ENCODE peak calls at places on chromosomes 4 and X, in seven cellular contexts. U, S, J, H, A, F and B are unnamed samples.

GRCh38 chrX:107729558-107730297 is 45.9 kb downstream of the TSC22D3 start:
- DNase-seq in U (no peak), S (no peak), J (no peak), H (peak; percentile 63), A (no peak), F (no peak), B (no peak)

GRCh38 chr4:845233-845835 is 19.4 kb upstream of the CPLX1 start:
- DNase-seq in U (peak; percentile 86), S (no peak), J (no peak), H (peak; percentile 54), A (peak; percentile 20), F (no peak), B (peak; percentile 8)

GRCh38 chr4:80336582-80336981 is 1.1 kb downstream of the CFAP299 start:
- DNase-seq in U (peak; percentile 52), S (no peak), J (no peak), H (peak; percentile 20), A (no peak), F (no peak), B (peak; percentile 23)

GRCh38 chrX:134186362-134187121 is 50.4 kb upstream of the CCDC160 start:
- DNase-seq in U (no peak), S (no peak), J (no peak), H (no peak), A (no peak), F (no peak), B (no peak)

GRCh38 chrX:25144043-25144940 is 128.5 kb upstream of the ARX start:
- DNase-seq in U (peak; percentile 73), S (peak; percentile 63), J (peak; percentile 48), H (no peak), A (peak; percentile 54), F (peak; percentile 63), B (peak; percentile 18)

GRCh38 chr4:186144180-186144579 is 39.7 kb downstream of the FAM149A start:
- DNase-seq in U (peak; percentile 51), S (no peak), J (no peak), H (no peak), A (no peak), F (no peak), B (no peak)

GRCh38 chr4:185656467-185656890 is 121.2 kb upstream of the PDLIM3 start:
- DNase-seq in U (peak; percentile 20), S (no peak), J (no peak), H (no peak), A (no peak), F (peak; percentile 60), B (peak; percentile 34)

GRCh38 chr4:610411-611261 is 14.7 kb upstream of the PDE6B start:
- DNase-seq in U (peak; percentile 79), S (no peak), J (no peak), H (peak; percentile 70), A (no peak), F (no peak), B (peak; percentile 74)

GRCh38 chr4:105503484-105503883 is 29.6 kb upstream of the PPA2 start:
- DNase-seq in U (no peak), S (no peak), J (no peak), H (no peak), A (no peak), F (no peak), B (no peak)

GRCh38 chrX:132751043-132751690 is 207.3 kb downstream of the HS6ST2 start:
- DNase-seq in U (no peak), S (no peak), J (no peak), H (no peak), A (no peak), F (no peak), B (no peak)
- TF ChIP-seq CTCF in U (no peak), S (no peak), J (no peak), H (no peak), A (no peak), F (no peak), B (no peak)

GRCh38 chr4:114132830-114133229 is 153.4 kb upstream of the ARSJ start:
- DNase-seq in U (no peak), S (no peak), J (no peak), H (no peak), A (no peak), F (no peak), B (no peak)
- TF ChIP-seq CTCF in U (peak; percentile 16), S (no peak), J (peak; percentile 46), H (no peak), A (peak; percentile 9), F (no peak), B (peak; percentile 63)

DNA sequence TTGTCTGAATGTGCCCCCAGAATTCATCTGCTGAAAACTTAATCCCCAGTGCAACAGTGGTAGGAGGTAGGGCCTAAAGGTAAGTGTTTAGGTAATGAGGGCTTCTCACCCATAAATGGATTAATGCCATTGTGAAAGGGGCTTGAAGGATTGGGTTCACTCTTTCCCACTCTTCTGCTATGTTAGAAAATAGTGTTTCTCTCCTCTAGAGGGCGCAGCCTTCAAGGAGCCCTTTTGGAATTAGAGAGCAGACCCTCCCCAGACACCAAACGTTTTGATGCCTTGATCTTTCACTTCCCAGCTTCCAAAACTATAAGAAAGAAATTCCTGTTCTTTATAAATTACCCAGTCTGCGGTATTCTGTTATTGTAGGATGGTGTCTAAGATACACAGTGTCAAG is 706.4 kb downstream of the SMARCA1 start:
- DNase-seq in U (no peak), S (no peak), J (no peak), H (no peak), A (no peak), F (no peak), B (no peak)
- TF ChIP-seq CTCF in U (no peak), S (no peak), J (peak; percentile 61), H (no peak), A (peak; percentile 17), F (no peak), B (peak; percentile 13)

DNA sequence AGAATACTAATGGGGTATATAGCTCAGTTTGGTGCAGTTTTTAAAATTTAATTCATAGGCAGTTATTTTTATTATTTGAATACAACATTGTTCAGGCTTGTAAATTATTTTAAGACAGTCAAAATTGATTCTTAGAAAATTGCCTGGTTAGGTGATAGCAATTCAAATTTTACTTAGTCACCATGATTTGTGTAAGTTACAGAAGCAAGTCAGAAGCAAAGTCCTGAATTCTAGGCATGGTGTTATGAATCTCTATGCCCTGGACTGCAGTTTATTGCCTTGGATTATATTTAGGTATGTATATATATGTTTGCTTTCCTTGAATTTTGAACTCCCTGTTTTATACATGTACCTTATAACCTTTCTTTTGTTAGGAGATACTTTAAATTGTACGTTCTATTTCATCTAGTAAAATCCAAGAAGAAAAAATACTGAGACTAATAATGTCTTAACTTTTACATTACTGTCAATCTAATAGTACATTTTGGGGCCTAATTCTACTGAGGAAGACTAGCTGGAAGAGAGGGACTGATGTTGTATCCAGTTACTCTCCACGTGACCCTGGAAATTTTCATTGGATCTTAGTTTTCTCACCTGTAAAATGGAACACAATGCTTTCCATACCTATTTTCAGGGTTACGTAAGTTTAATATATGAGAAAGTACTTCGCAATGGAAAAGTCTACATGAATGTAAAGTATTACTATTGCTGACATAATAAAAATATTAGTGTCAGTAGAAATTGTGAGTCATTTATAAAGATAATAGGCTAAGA is 25.1 kb downstream of the RAPGEF2 start:
- DNase-seq in U (no peak), S (no peak), J (no peak), H (no peak), A (no peak), F (no peak), B (no peak)
- TF ChIP-seq CTCF in U (no peak), S (no peak), J (no peak), H (no peak), A (no peak), F (no peak), B (no peak)

GRCh38 chr4:183360161-183360919 is 38.1 kb upstream of the CLDN24 start:
- DNase-seq in U (peak; percentile 41), S (peak; percentile 6), J (no peak), H (no peak), A (no peak), F (no peak), B (peak; percentile 40)

GRCh38 chr4:183362036-183362435 is 39.8 kb upstream of the CLDN24 start:
- DNase-seq in U (no peak), S (no peak), J (no peak), H (no peak), A (no peak), F (no peak), B (no peak)

GRCh38 chr4:183366436-183366835 is 44.2 kb upstream of the CLDN24 start:
- DNase-seq in U (no peak), S (peak; percentile 11), J (no peak), H (no peak), A (no peak), F (no peak), B (no peak)

GRCh38 chr4:183364025-183364424 is 41.8 kb upstream of the CLDN24 start:
- DNase-seq in U (no peak), S (peak; percentile 15), J (no peak), H (peak; percentile 37), A (no peak), F (no peak), B (no peak)

GRCh38 chr4:183362916-183363542 is 40.8 kb upstream of the CLDN24 start:
- DNase-seq in U (peak; percentile 42), S (peak; percentile 34), J (no peak), H (peak; percentile 24), A (no peak), F (no peak), B (no peak)
- TF ChIP-seq CTCF in U (peak; percentile 14), S (no peak), J (peak; percentile 25), H (no peak), A (no peak), F (no peak), B (peak; percentile 41)

DNA sequence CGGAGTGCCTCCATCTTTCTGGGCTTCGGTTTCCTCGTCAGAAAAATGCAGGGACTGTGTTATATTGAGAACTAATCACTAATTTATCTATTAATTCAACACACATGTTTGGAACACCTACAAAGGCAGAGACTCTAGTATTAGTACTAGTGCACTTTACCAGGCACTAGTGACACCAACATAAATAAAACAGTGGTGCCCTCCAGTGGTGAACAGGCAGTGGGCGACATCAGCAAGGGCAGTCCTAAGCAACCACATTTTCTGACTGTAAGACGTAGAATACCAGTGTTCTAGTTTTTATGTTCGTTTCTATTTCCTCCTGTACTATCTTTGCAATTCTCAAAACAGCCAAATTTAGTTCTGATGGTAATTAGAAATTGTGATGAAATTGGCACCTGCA is 69.1 kb upstream of the UCP1 start:
- DNase-seq in U (peak; percentile 18), S (no peak), J (no peak), H (no peak), A (no peak), F (no peak), B (peak; percentile 25)
- TF ChIP-seq CTCF in U (peak; percentile 25), S (peak; percentile 22), J (peak; percentile 57), H (no peak), A (peak; percentile 46), F (no peak), B (peak; percentile 74)

DNA sequence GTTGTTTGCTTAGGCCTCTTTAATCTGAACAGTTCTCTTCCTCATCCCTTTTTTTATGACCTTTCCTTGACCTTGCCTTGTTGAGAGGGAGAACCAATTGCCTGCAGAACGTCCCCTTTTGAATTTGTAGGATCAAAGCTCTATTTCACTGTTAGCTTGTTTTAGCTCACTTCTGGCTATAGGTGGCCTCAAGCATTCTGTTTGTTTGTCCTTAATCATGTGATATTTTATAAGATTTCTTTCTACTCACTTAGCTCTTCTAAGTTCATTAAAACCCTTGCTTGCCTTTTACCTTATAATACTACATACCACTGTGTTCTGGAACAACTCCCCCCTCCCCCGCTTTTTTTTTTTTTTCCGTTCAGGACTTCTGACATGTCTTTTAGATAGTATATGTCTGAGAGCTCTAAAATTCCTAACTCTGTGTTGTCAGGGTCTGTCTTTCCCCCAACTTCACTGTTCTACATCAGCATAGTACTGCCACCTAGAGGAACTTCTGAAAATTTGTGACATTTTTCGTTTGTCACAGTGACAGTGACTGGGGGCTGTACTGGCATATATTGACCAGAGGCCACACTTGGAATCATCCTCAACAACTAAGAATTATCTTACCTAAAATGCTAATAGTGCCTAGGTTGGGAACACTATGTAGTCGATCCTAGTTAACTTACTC is 128.5 kb downstream of the LARP7 start:
- DNase-seq in U (peak; percentile 27), S (no peak), J (no peak), H (no peak), A (no peak), F (no peak), B (peak; percentile 3)
- TF ChIP-seq CTCF in U (peak; percentile 41), S (no peak), J (peak; percentile 61), H (no peak), A (peak; percentile 25), F (no peak), B (peak; percentile 76)